ENCODE peak calls at places on chromosomes 1 and 21, in four cellular contexts. H, Q, F and X are unnamed samples.

GRCh38 chr1:67948155-67949075 is 102.0 kb downstream of the DIRAS3 start:
- DNase-seq in H (no peak), Q (no peak), F (peak), X (no peak)

GRCh38 chr1:224615861-224616760 is at the start of gene CNIH3:
- DNase-seq in H (no peak), Q (peak), F (peak), X (peak)

GRCh38 chr1:229924639-229925038 is 142.4 kb upstream of the GALNT2 start:
- DNase-seq in H (no peak), Q (no peak), F (no peak), X (no peak)

GRCh38 chr1:154747841-154748766 is 122.0 kb downstream of the KCNN3 start:
- DNase-seq in H (peak), Q (no peak), F (no peak), X (no peak)

GRCh38 chr1:33377750-33378149 is 53.1 kb downstream of the PHC2 start:
- DNase-seq in H (no peak), Q (no peak), F (no peak), X (no peak)

GRCh38 chr1:226662704-226663326 is 76.3 kb downstream of the ITPKB start:
- DNase-seq in H (peak), Q (no peak), F (peak), X (peak)

GRCh38 chr1:89605692-89606091 is 27.2 kb upstream of the LRRC8C start:
- DNase-seq in H (no peak), Q (no peak), F (peak), X (no peak)

GRCh38 chr1:72280714-72281113 is 1.6 kb downstream of the NEGR1 start:
- DNase-seq in H (no peak), Q (peak), F (peak), X (no peak)

GRCh38 chr1:210464519-210465039 is 135.9 kb downstream of the HHAT start:
- DNase-seq in H (no peak), Q (no peak), F (peak), X (no peak)

GRCh38 chr1:33082575-33083112 is 1.7 kb downstream of the AZIN2 start:
- DNase-seq in H (no peak), Q (no peak), F (no peak), X (no peak)

GRCh38 chr21:18370292-18370691 is 33.3 kb downstream of the TMPRSS15 start:
- DNase-seq in H (no peak), Q (no peak), F (no peak), X (no peak)

GRCh38 chr1:2148691-2149090 is 45.9 kb downstream of the FAAP20 start:
- DNase-seq in H (peak), Q (no peak), F (no peak), X (no peak)

GRCh38 chr1:116982319-116983004 is 19.1 kb upstream of the CD101 start:
- DNase-seq in H (no peak), Q (peak), F (no peak), X (no peak)

GRCh38 chr1:87305762-87306161 is 22.9 kb upstream of the LMO4 start:
- DNase-seq in H (no peak), Q (no peak), F (no peak), X (no peak)

GRCh38 chr1:86435327-86435726 is 11.4 kb downstream of the CLCA2 start:
- DNase-seq in H (no peak), Q (no peak), F (no peak), X (no peak)

GRCh38 chr1:201898992-201899391 is 10.3 kb downstream of the SHISA4 start:
- DNase-seq in H (no peak), Q (no peak), F (no peak), X (no peak)